ENCODE peak calls at places on chromosomes 11 and 22, in four cellular contexts. H is heart right ventricle, M is A673, O is epithelial cell of proximal tubule. G is an unnamed sample.

GRCh38 chr11:100908746-100909145 is 220.9 kb downstream of the PGR start:
- DNase-seq in H (no peak), M (no peak), O (no peak), G (no peak)

GRCh38 chr11:13256216-13256615 is 21.4 kb upstream of the BMAL1 start:
- DNase-seq in H (no peak), M (no peak), O (no peak), G (no peak)

GRCh38 chr22:41367680-41368542 is 13.8 kb upstream of the TEF start:
- DNase-seq in H (peak), M (no peak), O (no peak), G (no peak)

GRCh38 chr11:76756341-76756771 is 26.8 kb upstream of the TSKU start:
- DNase-seq in H (no peak), M (peak), O (no peak), G (no peak)

GRCh38 chr11:57336111-57336666 is 497 bp upstream of the SSRP1 start:
- DNase-seq in H (no peak), M (no peak), O (no peak), G (no peak)

GRCh38 chr11:96143016-96143670 is 199.9 kb downstream of the MAML2 start:
- DNase-seq in H (no peak), M (peak), O (no peak), G (no peak)

GRCh38 chr11:12388171-12388570 is 10.8 kb downstream of the PARVA start:
- DNase-seq in H (no peak), M (no peak), O (no peak), G (no peak)

GRCh38 chr11:108851781-108852180 is 186.9 kb downstream of the DDX10 start:
- DNase-seq in H (no peak), M (no peak), O (no peak), G (no peak)

GRCh38 chr11:103619480-103619879 is 417.0 kb upstream of the DDI1 start:
- DNase-seq in H (no peak), M (peak), O (no peak), G (no peak)

GRCh38 chr11:63210111-63210510 is 33.3 kb downstream of the SLC22A25 start:
- DNase-seq in H (no peak), M (no peak), O (no peak), G (no peak)

DNA sequence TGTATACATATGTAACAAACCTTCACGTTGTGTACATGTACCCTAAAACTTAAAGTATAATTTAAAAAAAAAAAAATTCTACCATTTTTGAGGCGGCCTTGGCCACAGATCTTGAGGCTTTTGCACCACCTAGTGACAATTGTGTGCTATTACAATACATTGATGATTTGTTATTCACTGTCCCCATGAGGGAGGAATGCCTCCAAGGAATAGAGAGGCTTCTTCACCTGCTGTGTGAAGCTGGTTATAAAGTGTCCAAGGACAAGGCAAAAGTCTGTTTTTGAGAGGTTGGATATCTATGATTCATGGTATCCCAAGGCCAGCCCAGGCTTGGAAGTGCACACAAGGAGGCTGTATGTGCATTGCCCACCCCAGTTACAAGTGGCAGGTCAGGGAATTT is 30.7 kb downstream of the SLC22A25 start:
- DNase-seq in H (no peak), M (peak), O (no peak), G (no peak)
- TF ChIP-seq CTCF in H (peak), M (peak), O (peak), G (peak)

GRCh38 chr11:72471005-72471898 is 36.9 kb upstream of the CLPB start:
- DNase-seq in H (peak), M (peak), O (no peak), G (peak)
- H3K4me3 ChIP-seq in H (no peak), M (no peak), O (no peak), G (no peak)

DNA sequence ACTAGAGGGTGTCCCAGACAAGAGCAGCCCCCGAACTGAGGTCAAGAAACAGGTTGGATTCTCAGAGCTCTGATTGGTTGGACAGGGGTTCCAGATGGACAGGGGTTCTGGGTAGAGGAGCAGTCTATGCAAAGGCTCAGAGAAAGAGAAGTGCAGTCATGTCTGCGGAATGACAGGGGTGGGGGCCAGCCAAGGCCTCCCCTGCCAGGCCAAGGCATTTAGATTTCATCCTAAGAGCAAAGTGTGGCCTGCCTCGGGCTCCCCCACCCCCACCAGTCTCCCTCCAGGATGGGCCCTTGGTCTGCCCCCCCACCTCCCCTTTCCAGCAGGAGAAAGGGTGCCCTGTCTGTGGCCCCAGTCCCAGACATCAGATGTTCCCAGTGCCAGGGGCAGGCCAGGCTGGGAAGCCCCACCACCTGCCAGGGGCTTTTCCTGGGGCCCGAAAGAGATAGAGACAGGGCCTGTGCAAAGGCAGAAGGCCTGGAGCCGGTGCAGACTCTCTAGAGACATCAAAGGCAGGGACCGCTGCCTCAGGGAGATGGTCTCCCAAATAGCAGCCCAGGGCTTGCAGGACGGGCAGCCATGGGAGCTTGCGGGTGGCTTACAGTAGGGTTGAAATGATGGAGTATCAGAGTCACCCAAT is 9.4 kb downstream of the SUSD2 start:
- DNase-seq in H (no peak), M (no peak), O (no peak), G (no peak)
- TF ChIP-seq CTCF in H (no peak), M (no peak), O (no peak), G (no peak)

DNA sequence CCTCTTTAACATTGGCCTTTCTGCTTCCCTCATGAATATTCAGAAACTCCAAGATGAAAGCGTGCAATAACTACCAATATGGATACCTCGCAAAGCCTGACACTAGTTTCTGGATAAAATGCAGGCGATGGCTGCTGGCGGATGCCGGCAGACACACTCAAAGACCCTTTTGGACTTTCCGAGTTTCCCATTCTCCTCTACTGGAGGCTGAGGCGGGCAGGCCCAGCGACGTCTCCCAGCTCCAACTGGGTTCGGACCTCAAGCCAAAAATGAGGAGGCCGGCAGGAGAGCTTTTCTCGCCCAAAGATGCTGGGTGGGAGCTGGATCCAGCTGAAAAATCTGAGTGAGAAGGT is 376 bp upstream of the FEZ1 start:
- DNase-seq in H (no peak), M (no peak), O (no peak), G (no peak)
- H3K4me3 ChIP-seq in H (peak), M (peak), O (peak), G (peak)

DNA sequence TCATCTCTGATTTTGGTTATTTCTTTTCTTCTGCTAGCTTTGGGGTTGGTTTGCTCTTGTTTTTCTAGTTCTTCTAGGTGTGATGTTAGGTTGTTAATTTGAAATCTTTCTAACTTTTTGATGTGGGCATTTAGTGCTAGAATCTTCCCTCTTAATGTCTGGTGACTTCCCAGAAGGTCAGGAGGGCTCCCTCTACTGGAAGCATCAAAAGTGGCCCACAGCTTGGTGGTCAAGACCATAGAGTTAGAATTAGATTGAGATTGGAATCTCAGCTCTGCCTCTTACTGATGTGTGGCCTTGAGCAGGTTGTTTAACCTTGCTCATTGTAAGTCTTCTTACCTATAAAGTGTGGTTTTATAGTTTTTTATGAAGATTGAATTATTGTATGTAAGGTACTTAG is 99.3 kb downstream of the FDX1 start:
- DNase-seq in H (no peak), M (peak), O (no peak), G (no peak)
- TF ChIP-seq CTCF in H (peak), M (peak), O (peak), G (peak)